ENCODE peak calls at places on chromosomes 3 and 15, in five cellular contexts. I, B, O, A and S are unnamed samples.

GRCh38 chr3:72821170-72821781 is 27.0 kb downstream of the SHQ1 start:
- DNase-seq in A (no peak), O (no peak), B (peak; percentile 82), I (no peak), S (no peak)

GRCh38 chr3:146496246-146496645 is 26.9 kb upstream of the PLSCR2 start:
- DNase-seq in O (no peak), A (no peak), I (no peak), B (no peak), S (no peak)

GRCh38 chr3:136659253-136659652 is 92.9 kb downstream of the STAG1 start:
- DNase-seq in I (no peak), B (peak; percentile 33), O (no peak), A (peak; percentile 85), S (peak; percentile 94)

GRCh38 chr3:136385457-136385856 is 135.3 kb downstream of the PCCB start:
- DNase-seq in B (no peak), I (no peak), O (no peak), A (no peak), S (no peak)

GRCh38 chr3:171458056-171458856 is 1.9 kb downstream of the TNIK start:
- DNase-seq in B (no peak), A (no peak), O (peak; percentile 60), I (no peak), S (peak; percentile 22)

GRCh38 chr15:57321973-57322601 is 54.2 kb upstream of the CGNL1 start:
- DNase-seq in A (no peak), I (no peak), B (peak; percentile 95), O (peak; percentile 65), S (no peak)

GRCh38 chr3:148366743-148367410 is 330.8 kb upstream of the AGTR1 start:
- DNase-seq in O (no peak), B (no peak), A (peak; percentile 15), I (no peak), S (peak; percentile 41)

GRCh38 chr3:16478516-16478915 is 35.0 kb downstream of the RFTN1 start:
- DNase-seq in I (no peak), B (no peak), O (no peak), A (no peak), S (no peak)

GRCh38 chr15:92906563-92907081 is 6.5 kb downstream of the CHD2 start:
- DNase-seq in A (no peak), B (no peak), O (no peak), I (no peak), S (no peak)

GRCh38 chr3:48637305-48637704 is 2.0 kb upstream of the SLC26A6 start:
- DNase-seq in I (no peak), A (no peak), B (no peak), O (no peak), S (no peak)

GRCh38 chr3:32340639-32341365 is 50.9 kb upstream of the CMTM7 start:
- DNase-seq in I (no peak), B (peak; percentile 9), A (no peak), O (no peak), S (no peak)

GRCh38 chr3:129481783-129482332 is 41.8 kb downstream of the IFT122 start:
- DNase-seq in A (no peak), B (no peak), O (no peak), I (peak; percentile 77), S (no peak)

GRCh38 chr3:188956839-188957489 is 214.8 kb upstream of the TPRG1 start:
- DNase-seq in A (no peak), B (peak; percentile 64), O (no peak), I (no peak), S (peak; percentile 74)

GRCh38 chr3:67946446-67946845 is 292.0 kb upstream of the SUCLG2 start:
- DNase-seq in O (no peak), A (no peak), I (no peak), B (no peak), S (no peak)

GRCh38 chr3:71536376-71536965 is 47.1 kb downstream of the FOXP1 start:
- DNase-seq in A (no peak), I (no peak), O (no peak), B (no peak), S (no peak)

GRCh38 chr15:47331796-47332480 is 385.4 kb upstream of the SEMA6D start:
- DNase-seq in A (no peak), O (no peak), I (no peak), B (peak; percentile 44), S (no peak)

GRCh38 chr15:82146990-82147461 is 101.2 kb upstream of the MEX3B start:
- DNase-seq in I (no peak), A (no peak), O (no peak), B (no peak), S (peak; percentile 29)

GRCh38 chr3:55330355-55330754 is 156.8 kb downstream of the WNT5A start:
- DNase-seq in O (no peak), I (no peak), B (peak; percentile 5), A (no peak), S (no peak)

GRCh38 chr15:89177633-89178306 is 43.6 kb downstream of the RLBP1 start:
- DNase-seq in A (peak; percentile 61), O (peak; percentile 67), I (peak; percentile 64), B (peak; percentile 55), S (peak; percentile 86)

GRCh38 chr3:46484911-46485696 is 12.7 kb upstream of the RTP3 start:
- DNase-seq in I (no peak), B (peak; percentile 82), O (peak; percentile 56), A (no peak), S (no peak)

GRCh38 chr3:196159952-196160804 is 51.0 kb downstream of the ZDHHC19 start:
- DNase-seq in A (no peak), B (peak; percentile 68), O (peak; percentile 74), I (no peak), S (peak; percentile 21)

GRCh38 chr3:151146071-151146730 is 56.8 kb downstream of the GPR171 start:
- DNase-seq in B (peak; percentile 80), A (peak; percentile 82), O (peak; percentile 71), I (peak; percentile 66), S (peak; percentile 89)